ENCODE peak calls at places on chromosomes 4 and X, in eight cellular contexts. W, Y, U, T, A, M, C and E are unnamed samples.
A peak's percentile ranks its signal among the peaks of the same experiment; 100 is the strongest.

GRCh38 chrX:110167952-110168451 is 149.9 kb downstream of the AMMECR1 start:
- DNase-seq in W (no peak), Y (no peak), U (no peak), T (peak; percentile 32), A (peak; percentile 80), M (no peak), C (no peak), E (no peak)

GRCh38 chr4:83219344-83219990 is 65.1 kb downstream of the COQ2 start:
- DNase-seq in W (peak; percentile 15), Y (no peak), U (no peak), T (no peak), A (no peak), M (no peak), C (no peak), E (peak; percentile 69)

GRCh38 chr4:185637162-185637875 is 102.0 kb upstream of the PDLIM3 start:
- DNase-seq in W (peak; percentile 2), Y (no peak), U (no peak), T (no peak), A (no peak), M (no peak), C (no peak), E (no peak)

GRCh38 chrX:11557120-11557519 is 108.6 kb downstream of the ARHGAP6 start:
- DNase-seq in W (peak; percentile 78), Y (no peak), U (no peak), T (peak; percentile 2), A (no peak), M (no peak), C (no peak), E (no peak)

GRCh38 chrX:109952985-109953905 is 49.7 kb upstream of the TMEM164 start:
- DNase-seq in W (peak; percentile 38), Y (no peak), U (no peak), T (no peak), A (no peak), M (peak; percentile 4), C (no peak), E (no peak)

GRCh38 chrX:49079489-49080428 is at the start of gene WDR45:
- DNase-seq in W (peak; percentile 60), Y (no peak), U (peak; percentile 41), T (peak; percentile 78), A (peak; percentile 89), M (peak; percentile 77), C (peak; percentile 76), E (peak; percentile 91)

GRCh38 chr4:143721317-143721716 is 20.8 kb upstream of the FREM3 start:
- DNase-seq in W (peak; percentile 46), Y (no peak), U (no peak), T (no peak), A (no peak), M (no peak), C (no peak), E (no peak)

GRCh38 chrX:7889680-7890079 is 37.5 kb downstream of the PNPLA4 start:
- DNase-seq in W (peak; percentile 34), Y (no peak), U (no peak), T (no peak), A (no peak), M (no peak), C (no peak), E (no peak)

GRCh38 chr4:6271701-6272465 is 2.2 kb downstream of the WFS1 start:
- DNase-seq in W (no peak), Y (no peak), U (no peak), T (no peak), A (peak; percentile 90), M (peak; percentile 51), C (peak; percentile 50), E (peak; percentile 87)

GRCh38 chr4:109816082-109816442 is 500 bp downstream of the GAR1 start:
- DNase-seq in W (no peak), Y (no peak), U (no peak), T (no peak), A (peak; percentile 73), M (no peak), C (no peak), E (no peak)

GRCh38 chr4:113173865-113174264 is 124.4 kb downstream of the ANK2 start:
- DNase-seq in W (no peak), Y (no peak), U (no peak), T (no peak), A (no peak), M (no peak), C (no peak), E (no peak)

GRCh38 chr4:89496851-89497250 is 189.3 kb upstream of the GPRIN3 start:
- DNase-seq in W (peak; percentile 41), Y (no peak), U (no peak), T (no peak), A (no peak), M (no peak), C (no peak), E (no peak)

GRCh38 chr4:47031011-47031678 is at the start of gene GABRB1:
- DNase-seq in W (peak; percentile 27), Y (no peak), U (no peak), T (peak; percentile 1), A (peak; percentile 81), M (peak; percentile 24), C (peak; percentile 15), E (peak; percentile 82)

GRCh38 chr4:122700178-122700725 is 32.3 kb upstream of the BBS12 start:
- DNase-seq in W (peak; percentile 67), Y (peak; percentile 32), U (no peak), T (peak; percentile 6), A (no peak), M (peak; percentile 58), C (peak; percentile 80), E (no peak)

GRCh38 chrX:10111364-10112148 is 45.2 kb upstream of the CLCN4 start:
- DNase-seq in W (no peak), Y (no peak), U (no peak), T (no peak), A (no peak), M (peak; percentile 42), C (peak; percentile 75), E (no peak)

GRCh38 chr4:118772149-118773081 is 63.5 kb downstream of the SEC24D start:
- DNase-seq in W (peak; percentile 74), Y (no peak), U (no peak), T (peak; percentile 44), A (no peak), M (no peak), C (no peak), E (no peak)

GRCh38 chrX:25754399-25754798 is 383.7 kb upstream of the MAGEB18 start:
- DNase-seq in W (no peak), Y (no peak), U (no peak), T (no peak), A (no peak), M (no peak), C (no peak), E (no peak)

GRCh38 chrX:44244008-44244407 is 99.5 kb downstream of the EFHC2 start:
- DNase-seq in W (peak; percentile 47), Y (no peak), U (no peak), T (peak; percentile 35), A (no peak), M (no peak), C (no peak), E (no peak)

GRCh38 chr4:104470770-104471169 is 23.9 kb downstream of the CXXC4 start:
- DNase-seq in W (no peak), Y (no peak), U (no peak), T (no peak), A (no peak), M (no peak), C (no peak), E (no peak)
- H3K4me3 ChIP-seq in W (no peak overlapping the region), Y (no peak overlapping the region), U (no peak overlapping the region), T (no peak overlapping the region), A (no peak overlapping the region), M (no peak overlapping the region), C (no peak overlapping the region), E (no peak overlapping the region)

GRCh38 chrX:120629667-120630537 is at the start of gene C1GALT1C1:
- DNase-seq in W (peak; percentile 88), Y (peak; percentile 70), U (peak; percentile 74), T (peak; percentile 96), A (peak; percentile 95), M (peak; percentile 91), C (peak; percentile 87), E (peak; percentile 97)
- TF ChIP-seq CTCF in W (no peak), Y (no peak), U (no peak), T (peak; percentile 19), A (no peak), M (no peak), C (no peak), E (no peak)

DNA sequence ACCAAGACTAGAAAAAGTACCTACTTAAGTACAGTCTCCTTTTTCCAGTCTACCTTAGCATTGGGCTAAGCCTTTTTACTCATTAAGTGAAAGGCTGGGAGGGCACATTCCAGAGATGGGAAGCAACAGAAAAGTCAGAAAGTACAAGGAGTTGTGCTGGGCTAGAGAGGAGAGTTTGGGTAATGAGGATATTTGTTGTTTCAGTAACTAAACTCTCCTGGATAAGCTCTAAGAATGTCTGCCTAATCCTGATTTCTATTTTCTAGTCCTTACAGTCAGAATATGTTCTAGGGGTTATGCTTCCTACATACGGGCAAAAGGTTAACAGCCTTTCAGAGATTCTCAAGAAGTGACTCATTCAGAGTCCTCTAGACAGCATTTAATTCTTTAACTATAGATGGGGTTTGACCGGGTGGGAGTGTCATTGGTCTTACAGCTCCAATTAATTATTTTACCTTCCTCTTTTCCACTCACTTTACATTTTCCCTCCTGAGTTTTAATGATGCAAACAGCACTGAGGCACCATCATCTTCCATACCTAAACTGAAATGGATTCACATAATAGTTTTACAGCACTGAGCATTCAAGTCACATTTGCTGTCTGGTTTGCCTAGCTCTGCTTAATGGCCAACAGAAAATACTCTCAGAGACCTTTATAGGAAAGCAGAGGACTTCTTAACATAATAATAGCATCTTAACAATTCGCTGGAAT is 42.9 kb downstream of the USP26 start:
- DNase-seq in W (peak; percentile 1), Y (no peak), U (no peak), T (no peak), A (no peak), M (no peak), C (no peak), E (no peak)
- H3K4me3 ChIP-seq in W (no peak overlapping the region), Y (no peak overlapping the region), U (no peak overlapping the region), T (no peak overlapping the region), A (no peak overlapping the region), M (no peak overlapping the region), C (no peak overlapping the region), E (no peak overlapping the region)

GRCh38 chrX:15410430-15410829 is 26.2 kb upstream of the VEGFD start:
- DNase-seq in W (no peak), Y (no peak), U (no peak), T (no peak), A (no peak), M (no peak), C (no peak), E (no peak)
- TF ChIP-seq CTCF in W (no peak), Y (no peak), U (no peak), T (no peak), A (no peak), M (no peak), C (no peak), E (no peak)